ENCODE peak calls at places on chromosomes 11 and 22, in four cellular contexts. D is sciatic nerve; R is naive thymus-derived CD8-positive, alpha-beta T cell; H is GM18507. Z is an unnamed sample.

GRCh38 chr22:36282078-36282831 is 29.3 kb downstream of the APOL1 start:
- DNase-seq in D (peak), R (no peak), H (no peak), Z (no peak)

GRCh38 chr22:37538590-37539357 is 19.6 kb upstream of the CARD10 start:
- DNase-seq in D (peak), R (peak), H (peak), Z (peak)

GRCh38 chr22:19719055-19719482 is 4.3 kb upstream of the GP1BB start:
- DNase-seq in D (no peak), R (no peak), H (no peak), Z (no peak)

GRCh38 chr11:110565344-110565684 is 135.6 kb downstream of the FDX1 start:
- DNase-seq in D (no peak), R (no peak), H (no peak), Z (no peak)

GRCh38 chr11:94946812-94947211 is 26.5 kb downstream of the CWC15 start:
- DNase-seq in D (no peak), R (no peak), H (no peak), Z (no peak)

GRCh38 chr22:17634696-17635095 is 3.9 kb upstream of the BCL2L13 start:
- DNase-seq in D (no peak), R (no peak), H (no peak), Z (no peak)

GRCh38 chr11:69209936-69210659 is 54.4 kb downstream of the SMIM38 start:
- DNase-seq in D (peak), R (no peak), H (no peak), Z (no peak)

GRCh38 chr11:77191823-77192495 is 63.9 kb downstream of the MYO7A start:
- DNase-seq in D (no peak), R (peak), H (peak), Z (peak)

GRCh38 chr22:46587492-46588278 is 32.5 kb upstream of the GRAMD4 start:
- DNase-seq in D (no peak), R (no peak), H (peak), Z (no peak)

GRCh38 chr22:39490966-39491680 is 11.0 kb upstream of the MIEF1 start:
- DNase-seq in D (no peak), R (no peak), H (no peak), Z (no peak)

GRCh38 chr22:50670914-50671538 is 1.6 kb upstream of the SHANK3 start:
- DNase-seq in D (peak), R (no peak), H (no peak), Z (no peak)

GRCh38 chr11:75024068-75024449 is 35.3 kb downstream of the NEU3 start:
- DNase-seq in D (no peak), R (no peak), H (no peak), Z (no peak)

GRCh38 chr11:64269380-64270234 is 14.9 kb downstream of the BAD start:
- DNase-seq in D (peak), R (peak), H (peak), Z (peak)

GRCh38 chr22:17866621-17867020 is 92.4 kb upstream of the BID start:
- DNase-seq in D (no peak), R (no peak), H (no peak), Z (no peak)

GRCh38 chr22:20952544-20953341 is 14.3 kb upstream of the AIFM3 start:
- DNase-seq in D (no peak), R (no peak), H (no peak), Z (no peak)

GRCh38 chr22:24236656-24237055 is 8.2 kb downstream of the GGT5 start:
- DNase-seq in D (no peak), R (no peak), H (no peak), Z (no peak)

GRCh38 chr11:1437500-1437899 is 47.8 kb downstream of the BRSK2 start:
- DNase-seq in D (no peak), R (no peak), H (no peak), Z (no peak)

GRCh38 chr11:125621995-125622394 is 3.0 kb upstream of the CHEK1 start:
- DNase-seq in D (no peak), R (no peak), H (no peak), Z (no peak)

GRCh38 chr11:30789270-30789669 is 203.1 kb upstream of the MPPED2 start:
- DNase-seq in D (no peak), R (no peak), H (no peak), Z (no peak)

GRCh38 chr22:49903322-49904039 is 14.8 kb downstream of the ALG12 start:
- DNase-seq in D (no peak), R (no peak), H (no peak), Z (no peak)

GRCh38 chr11:74849525-74850391 is 99.1 kb downstream of the XRRA1 start:
- DNase-seq in D (no peak), R (no peak), H (no peak), Z (no peak)

GRCh38 chr22:49152146-49152929 is 675.3 kb downstream of the BRD1 start:
- DNase-seq in D (no peak), R (no peak), H (no peak), Z (no peak)

GRCh38 chr11:86904001-86904400 is 51.2 kb downstream of the FZD4 start:
- DNase-seq in D (no peak), R (no peak), H (no peak), Z (no peak)

GRCh38 chr11:8281266-8281665 is 17.6 kb upstream of the LMO1 start:
- DNase-seq in D (peak), R (no peak), H (no peak), Z (no peak)

GRCh38 chr11:2221591-2221990 is 48.8 kb downstream of the ASCL2 start:
- DNase-seq in D (no peak), R (no peak), H (no peak), Z (no peak)

GRCh38 chr11:44727373-44728084 is 767 bp downstream of the TSPAN18 start:
- DNase-seq in D (peak), R (peak), H (peak), Z (peak)

GRCh38 chr22:22235564-22235963 is 9.0 kb upstream of the VPREB1 start:
- DNase-seq in D (no peak), R (no peak), H (no peak), Z (no peak)

Z was measured in lung.